ENCODE peak calls at places on chromosomes 3 and 15, in six cellular contexts. Y is HepG2; H is Right ventricle myocardium superior; D is naive thymus-derived CD8-positive, alpha-beta T cell; L is Right ventricle myocardium inferior; N is T-helper 17 cell. B is an unnamed sample.
A peak's percentile ranks its signal among the peaks of the same experiment; 100 is the strongest.

GRCh38 chr15:20358066-20358780 is 183.4 kb downstream of the GOLGA6L6 start:
- ATAC-seq in Y (peak; percentile 7), H (peak; percentile 8), D (no peak), L (peak; percentile 21), N (no peak), B (peak; percentile 2)

GRCh38 chr3:11717301-11717700 is 73.6 kb upstream of the VGLL4 start:
- ATAC-seq in Y (no peak), H (no peak), D (no peak), L (no peak), N (no peak), B (no peak)

GRCh38 chr3:19029837-19030835 is 118.2 kb upstream of the KCNH8 start:
- ATAC-seq in Y (no peak), H (no peak), D (no peak), L (no peak), N (no peak), B (peak; percentile 47)

GRCh38 chr3:121998030-121998580 is 23.9 kb downstream of the ILDR1 start:
- ATAC-seq in Y (no peak), H (no peak), D (no peak), L (peak; percentile 40), N (no peak), B (peak; percentile 34)

GRCh38 chr15:44066211-44066827 is 128.8 kb downstream of the FRMD5 start:
- ATAC-seq in Y (peak; percentile 51), H (peak; percentile 62), D (no peak), L (no peak), N (no peak), B (no peak)

GRCh38 chr3:108410531-108410984 is 99.8 kb downstream of the MYH15 start:
- ATAC-seq in Y (no peak), H (peak; percentile 46), D (no peak), L (peak; percentile 28), N (no peak), B (no peak)

GRCh38 chr3:125024817-125025216 is 31.0 kb downstream of the HEG1 start:
- ATAC-seq in Y (no peak), H (peak; percentile 86), D (no peak), L (peak; percentile 89), N (no peak), B (no peak)

GRCh38 chr3:66224220-66224619 is 3.4 kb downstream of the SLC25A26 start:
- ATAC-seq in Y (no peak), H (no peak), D (no peak), L (no peak), N (no peak), B (no peak)

GRCh38 chr3:145903472-145904013 is 257.4 kb downstream of the PLOD2 start:
- ATAC-seq in Y (peak; percentile 44), H (no peak), D (no peak), L (no peak), N (no peak), B (peak; percentile 31)

GRCh38 chr3:60955034-60955433 is 296.2 kb downstream of the FHIT start:
- ATAC-seq in Y (no peak), H (no peak), D (no peak), L (no peak), N (no peak), B (no peak)

GRCh38 chr3:197443506-197443905 is 112.3 kb downstream of the BDH1 start:
- ATAC-seq in Y (no peak), H (no peak), D (no peak), L (no peak), N (no peak), B (no peak)

B was measured in stimulated activated memory B cell treated with anti-CD40 and anti-IgM and Interleukin-4, amounts not matched to agents 10 μg/mL and 1 μg/mL and 100 μg/mL, for 72 hours.